ENCODE peak calls at places on chromosomes 11 and 22, in five cellular contexts. E, X, B, K and C are unnamed samples.
A peak's percentile ranks its signal among the peaks of the same experiment; 100 is the strongest.

GRCh38 chr11:35555238-35555887 is 29.9 kb upstream of the PAMR1 start:
- DNase-seq in E (no peak), X (peak; percentile 70), B (no peak), K (no peak), C (no peak)

GRCh38 chr22:30416403-30416802 is 9.2 kb upstream of the MTFP1 start:
- DNase-seq in E (no peak), X (peak; percentile 32), B (peak; percentile 64), K (peak; percentile 80), C (no peak)

GRCh38 chr11:117097567-117098268 is 510 bp downstream of the SIK3 start:
- DNase-seq in E (peak; percentile 44), X (no peak), B (peak; percentile 70), K (no peak), C (peak; percentile 61)

GRCh38 chr11:106625566-106625965 is 392.7 kb downstream of the GUCY1A2 start:
- DNase-seq in E (no peak), X (no peak), B (no peak), K (no peak), C (no peak)

GRCh38 chr11:70169632-70170031 is 33.5 kb upstream of the FADD start:
- DNase-seq in E (no peak), X (no peak), B (no peak), K (no peak), C (no peak)

GRCh38 chr11:67251841-67252240 is 14.4 kb upstream of the GRK2 start:
- DNase-seq in E (no peak), X (no peak), B (no peak), K (no peak), C (no peak)

GRCh38 chr11:58731819-58732218 is at the start of gene GLYAT:
- DNase-seq in E (no peak), X (no peak), B (no peak), K (no peak), C (no peak)

GRCh38 chr22:39818050-39818449 is 75.5 kb downstream of the ENTHD1 start:
- DNase-seq in E (no peak), X (no peak), B (no peak), K (no peak), C (peak; percentile 65)

GRCh38 chr22:42179616-42180015 is 49.0 kb upstream of the CYP2D6 start:
- DNase-seq in E (no peak), X (peak; percentile 68), B (no peak), K (no peak), C (no peak)

GRCh38 chr11:65584723-65585171 is 8.9 kb downstream of the EHBP1L1 start:
- DNase-seq in E (no peak), X (no peak), B (no peak), K (no peak), C (no peak)

GRCh38 chr22:27726726-27727449 is 74.7 kb downstream of the MN1 start:
- DNase-seq in E (peak; percentile 56), X (peak; percentile 93), B (peak; percentile 83), K (peak; percentile 83), C (peak; percentile 71)

GRCh38 chr11:124535552-124536232 is 7.8 kb downstream of the OR8B12 start:
- DNase-seq in E (no peak), X (peak; percentile 73), B (peak; percentile 24), K (no peak), C (peak; percentile 62)

GRCh38 chr22:40183029-40183581 is 5.4 kb downstream of the TNRC6B start:
- DNase-seq in E (no peak), X (peak; percentile 87), B (peak; percentile 80), K (peak; percentile 70), C (peak; percentile 67)

GRCh38 chr11:122007611-122008071 is 108.4 kb downstream of the BLID start:
- DNase-seq in E (no peak), X (peak; percentile 25), B (no peak), K (no peak), C (no peak)

GRCh38 chr11:108009497-108010360 is 1.0 kb downstream of the CUL5 start:
- DNase-seq in E (no peak), X (no peak), B (peak; percentile 49), K (peak; percentile 45), C (peak; percentile 56)

GRCh38 chr11:114276077-114276476 is 20.1 kb upstream of the NNMT start:
- DNase-seq in E (no peak), X (no peak), B (no peak), K (no peak), C (no peak)

GRCh38 chr11:28366549-28367341 is 258.6 kb downstream of the METTL15 start:
- DNase-seq in E (no peak), X (peak; percentile 65), B (peak; percentile 40), K (no peak), C (no peak)

GRCh38 chr22:41000040-41000565 is 48.9 kb downstream of the RBX1 start:
- DNase-seq in E (no peak), X (no peak), B (no peak), K (no peak), C (no peak)

GRCh38 chr22:23313791-23314567 is 133.7 kb downstream of the BCR start:
- DNase-seq in E (no peak), X (no peak), B (no peak), K (no peak), C (no peak)

GRCh38 chr11:5500391-5500790 is 9.4 kb downstream of the UBQLN3 start:
- DNase-seq in E (no peak), X (no peak), B (no peak), K (no peak), C (no peak)

GRCh38 chr11:26231252-26231661 is 100.7 kb upstream of the ANO3 start:
- DNase-seq in E (no peak), X (peak; percentile 88), B (no peak), K (no peak), C (no peak)

GRCh38 chr22:43504666-43505261 is 93.0 kb downstream of the MPPED1 start:
- DNase-seq in E (no peak), X (no peak), B (no peak), K (no peak), C (no peak)

GRCh38 chr22:48802576-48802975 is 1025.1 kb downstream of the BRD1 start:
- DNase-seq in E (no peak), X (no peak), B (no peak), K (no peak), C (no peak)

GRCh38 chr22:41021655-41022454 is 70.5 kb upstream of the EP300 start:
- DNase-seq in E (peak; percentile 82), X (peak; percentile 34), B (peak; percentile 87), K (peak; percentile 55), C (peak; percentile 73)

GRCh38 chr11:104573431-104573830 is 324.8 kb downstream of the CASP12 start:
- DNase-seq in E (no peak), X (peak; percentile 84), B (no peak), K (peak; percentile 49), C (no peak)

GRCh38 chr11:33657757-33658156 is 42.9 kb downstream of the C11orf91 start:
- DNase-seq in E (no peak), X (no peak), B (no peak), K (no peak), C (no peak)

GRCh38 chr11:13278620-13279486 is 1.3 kb downstream of the BMAL1 start:
- DNase-seq in E (no peak), X (no peak), B (peak; percentile 19), K (no peak), C (peak; percentile 50)
- H3K4me3 ChIP-seq in E (peak overlapping the region; percentile 95), X (peak overlapping the region; percentile 97), B (peak overlapping the region; percentile 95), K (peak overlapping the region; percentile 69), C (no peak overlapping the region)

DNA sequence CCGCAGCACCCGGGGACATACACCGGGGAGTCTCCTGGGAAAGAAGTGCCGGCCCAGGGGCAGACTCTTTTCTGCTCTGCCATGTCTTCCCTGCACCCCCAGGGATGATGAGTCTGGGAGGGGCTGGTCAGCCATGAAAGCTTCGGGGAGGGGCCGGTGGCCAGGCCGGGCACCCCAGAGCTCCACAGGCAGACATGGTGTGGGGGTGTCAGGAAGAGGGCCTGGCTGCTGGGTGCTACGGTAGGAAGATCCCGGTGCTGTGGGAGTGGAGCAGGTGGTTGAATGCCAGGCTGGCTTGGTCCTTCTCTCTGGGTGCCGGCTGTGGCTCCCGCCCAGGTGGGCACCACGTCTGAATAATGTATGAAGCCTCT is 17.4 kb downstream of the LSP1 start:
- DNase-seq in E (no peak), X (no peak), B (no peak), K (no peak), C (no peak)
- H3K4me3 ChIP-seq in E (no peak overlapping the region), X (no peak overlapping the region), B (no peak overlapping the region), K (no peak overlapping the region), C (no peak overlapping the region)

GRCh38 chr11:110297082-110297725 is 790 bp upstream of the RDX start:
- DNase-seq in E (no peak), X (peak; percentile 37), B (no peak), K (peak; percentile 58), C (peak; percentile 60)

GRCh38 chr11:110296226-110297081 is at the start of gene RDX:
- DNase-seq in E (peak; percentile 83), X (peak; percentile 70), B (peak; percentile 90), K (peak; percentile 93), C (peak; percentile 95)

GRCh38 chr11:110298298-110298765 is 1.9 kb upstream of the RDX start:
- DNase-seq in E (no peak), X (no peak), B (peak; percentile 22), K (peak; percentile 79), C (peak; percentile 62)

GRCh38 chr11:110299006-110299785 is 2.8 kb upstream of the RDX start:
- DNase-seq in E (no peak), X (no peak), B (no peak), K (peak; percentile 96), C (peak; percentile 87)

GRCh38 chr11:110297726-110298297 is 1.4 kb upstream of the RDX start:
- DNase-seq in E (no peak), X (no peak), B (peak; percentile 16), K (peak; percentile 83), C (peak; percentile 66)
- H3K4me3 ChIP-seq in E (no peak overlapping the region), X (no peak overlapping the region), B (no peak overlapping the region), K (peak overlapping the region; percentile 86), C (no peak overlapping the region)

GRCh38 chr11:62445314-62445740 is 26.5 kb downstream of the SCGB1A1 start:
- DNase-seq in E (no peak), X (peak; percentile 78), B (no peak), K (no peak), C (no peak)
- H3K4me3 ChIP-seq in E (no peak overlapping the region), X (no peak overlapping the region), B (no peak overlapping the region), K (no peak overlapping the region), C (no peak overlapping the region)

DNA sequence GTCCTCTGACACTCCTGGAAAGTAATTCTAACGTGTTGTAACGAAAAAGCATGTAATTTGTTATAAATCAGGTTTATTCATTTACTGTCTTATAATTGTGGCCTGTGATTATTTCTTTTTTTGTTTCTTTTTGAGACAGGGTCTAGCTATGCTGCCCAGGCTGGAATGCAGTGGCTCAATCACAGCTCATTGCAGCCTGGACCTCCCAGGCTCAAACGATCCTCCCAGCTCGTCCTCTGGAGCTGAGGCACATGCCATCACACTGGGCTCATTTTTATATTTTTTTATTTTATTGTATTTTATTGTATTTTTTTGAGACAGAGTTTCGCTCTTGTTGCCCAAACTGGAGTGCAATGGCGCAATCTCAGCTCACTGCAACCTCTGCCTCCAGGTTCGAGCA is 15.9 kb downstream of the DENND5A start:
- DNase-seq in E (no peak), X (no peak), B (no peak), K (no peak), C (no peak)
- H3K4me3 ChIP-seq in E (no peak overlapping the region), X (no peak overlapping the region), B (no peak overlapping the region), K (no peak overlapping the region), C (no peak overlapping the region)

GRCh38 chr22:35904752-35905151 is 123.9 kb downstream of the RBFOX2 start:
- DNase-seq in E (no peak), X (no peak), B (no peak), K (no peak), C (no peak)
- H3K4me3 ChIP-seq in E (no peak overlapping the region), X (no peak overlapping the region), B (no peak overlapping the region), K (no peak overlapping the region), C (no peak overlapping the region)